ENCODE peak calls at places on chromosomes 13 and 19, in four cellular contexts. G is gastrocnemius medialis, H is ascending aorta, Z is aorta. U is an unnamed sample. For H3K4me1, the result is how much of the 10 kb centered on the place peaks cover.

GRCh38 chr13:23848639-23849282 is 40.4 kb downstream of the MIPEP start:
- DNase-seq in H (no peak), G (no peak), Z (no peak), U (no peak)

GRCh38 chr13:111209613-111210012 is 94.5 kb downstream of the ARHGEF7 start:
- DNase-seq in Z (no peak), H (no peak), G (no peak), U (no peak)

GRCh38 chr19:19539738-19540703 is 2.0 kb downstream of the CILP2 start:
- DNase-seq in Z (peak), G (peak), H (no peak), U (peak)

GRCh38 chr13:33934343-33934742 is 116.4 kb downstream of the RFC3 start:
- DNase-seq in Z (no peak), H (no peak), G (no peak), U (no peak)

GRCh38 chr13:113573065-113573464 is 11.5 kb upstream of the TFDP1 start:
- DNase-seq in Z (no peak), G (no peak), H (no peak), U (no peak)

GRCh38 chr19:13717194-13717643 is 47.1 kb upstream of the MRI1 start:
- DNase-seq in H (no peak), G (no peak), Z (no peak), U (no peak)

GRCh38 chr13:33204130-33204927 is 81.2 kb downstream of the STARD13 start:
- DNase-seq in H (peak), G (peak), Z (peak), U (peak)

GRCh38 chr19:510606-511100 is 3.4 kb downstream of the TPGS1 start:
- DNase-seq in G (peak), Z (peak), H (peak), U (peak)

GRCh38 chr13:74904547-74904946 is 577.4 kb downstream of the TBC1D4 start:
- DNase-seq in Z (no peak), G (no peak), H (no peak), U (no peak)

GRCh38 chr19:53664152-53664551 is 32.4 kb downstream of the DPRX start:
- DNase-seq in H (no peak), G (no peak), Z (no peak), U (no peak)

DNA sequence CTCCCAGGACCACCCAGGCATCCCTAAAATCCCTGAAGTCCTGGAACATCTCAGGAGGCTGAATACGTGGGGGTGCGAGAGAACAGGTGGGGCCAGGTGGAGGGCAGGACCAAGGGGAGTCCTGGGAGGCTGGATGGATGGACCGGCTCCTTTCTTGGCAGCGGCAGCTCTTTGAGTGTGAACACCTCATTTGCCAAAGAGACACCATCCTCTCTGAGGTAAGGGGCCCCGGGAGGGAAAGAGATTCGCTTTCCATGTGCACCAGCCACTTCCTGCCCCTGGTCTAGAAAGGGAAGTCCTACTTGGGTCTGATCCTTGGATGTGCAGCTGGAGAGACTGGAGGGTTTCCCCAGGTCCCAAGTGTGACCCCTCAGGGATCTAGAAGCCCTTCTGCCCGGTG is 16.2 kb downstream of the PTH2 start:
- DNase-seq in H (no peak), G (no peak), Z (no peak), U (no peak)
- H3K4me1 ChIP-seq in H (under half), G (under half), Z (under half), U (under half)

DNA sequence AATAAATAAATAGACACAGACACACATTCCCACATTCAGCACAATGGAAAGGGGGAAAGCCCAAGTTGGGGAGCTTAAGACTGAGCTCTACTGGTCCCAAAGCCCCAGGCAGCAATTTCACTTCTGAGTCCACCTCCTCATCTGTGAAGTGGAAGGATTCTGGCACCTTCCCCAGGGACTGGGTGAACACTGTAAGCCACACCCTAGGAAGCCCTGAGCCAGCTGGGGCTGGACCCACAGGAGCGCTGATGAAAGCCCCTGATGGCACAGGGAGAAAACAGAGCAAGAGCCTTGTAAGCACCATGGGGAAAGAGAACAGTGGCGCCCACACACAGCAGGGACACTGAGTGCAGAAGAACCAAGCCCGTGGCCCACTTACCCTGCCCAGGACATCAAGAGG is 37.8 kb downstream of the EPS15L1 start:
- DNase-seq in Z (no peak), H (no peak), G (no peak), U (no peak)
- H3K27ac ChIP-seq in Z (no peak), H (no peak), G (no peak), U (peak)

GRCh38 chr13:43835701-43836100 is 43.8 kb downstream of the CCDC122 start:
- DNase-seq in Z (no peak), H (no peak), G (no peak), U (no peak)

GRCh38 chr13:43838909-43839308 is 40.6 kb downstream of the CCDC122 start:
- DNase-seq in Z (no peak), H (no peak), G (no peak), U (no peak)
- H3K4me1 ChIP-seq in Z (under half), H (under half), G (under half), U (under half)

DNA sequence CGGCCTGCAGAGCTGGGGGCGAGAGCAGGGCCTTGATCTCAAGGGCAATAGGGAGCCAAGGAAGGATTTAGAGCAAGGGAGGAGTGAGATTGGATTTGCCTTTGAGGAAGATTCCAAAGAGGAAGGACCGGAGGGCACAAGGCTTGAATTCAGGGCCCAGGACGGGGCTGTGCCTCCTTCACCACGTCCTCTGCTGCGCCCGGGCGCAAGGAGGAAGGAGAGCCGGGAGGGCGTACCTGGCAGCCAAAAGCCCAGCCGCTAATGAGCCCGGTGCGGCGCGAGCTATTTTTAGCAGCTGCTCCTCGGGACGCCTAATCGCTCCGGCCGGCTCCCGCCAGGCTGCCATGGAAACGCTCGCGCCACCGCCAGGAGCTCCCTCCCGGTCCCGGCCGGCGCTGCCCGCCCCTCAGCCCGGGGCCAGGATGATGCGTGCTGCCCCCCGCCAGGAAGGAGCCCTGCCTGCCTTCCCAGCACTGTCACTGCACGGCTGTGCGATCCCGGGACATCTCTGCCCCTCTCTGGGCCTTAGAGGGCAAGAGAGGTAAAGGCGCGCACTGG is 31.3 kb downstream of the TINCR start:
- DNase-seq in G (no peak), Z (peak), H (no peak), U (no peak)
- H3K27ac ChIP-seq in G (no peak), Z (no peak), H (no peak), U (no peak)